ENCODE peak calls at places on chromosomes 3 and 15, in four cellular contexts. M is GM13976, K is AG04450, H is colonic mucosa. T is an unnamed sample.

GRCh38 chr15:40108061-40108854 is 421 bp downstream of the BMF start:
- DNase-seq in M (peak), K (no peak), H (peak), T (no peak)

GRCh38 chr15:85770014-85770721 is 24.6 kb downstream of the KLHL25 start:
- DNase-seq in M (no peak), K (no peak), H (no peak), T (no peak)

GRCh38 chr3:131361464-131362421 is 19.8 kb upstream of the NUDT16 start:
- DNase-seq in M (peak), K (no peak), H (peak), T (peak)

GRCh38 chr3:141427764-141428163 is 59.1 kb upstream of the RASA2 start:
- DNase-seq in M (no peak), K (no peak), H (no peak), T (no peak)

GRCh38 chr3:194339356-194339755 is 11.8 kb downstream of the CPN2 start:
- DNase-seq in M (no peak), K (no peak), H (no peak), T (no peak)

GRCh38 chr3:52028572-52028971 is 27.8 kb downstream of the DUSP7 start:
- DNase-seq in M (no peak), K (no peak), H (no peak), T (no peak)

GRCh38 chr3:14876942-14877341 is 58.2 kb downstream of the FGD5 start:
- DNase-seq in M (no peak), K (no peak), H (peak), T (no peak)

GRCh38 chr15:68434021-68434420 is 2.1 kb upstream of the ITGA11 start:
- DNase-seq in M (no peak), K (no peak), H (peak), T (peak)

GRCh38 chr3:42698911-42699230 is 3.7 kb downstream of the HHATL start:
- DNase-seq in M (peak), K (no peak), H (no peak), T (peak)

GRCh38 chr3:148126962-148127361 is 570.7 kb upstream of the AGTR1 start:
- DNase-seq in M (no peak), K (no peak), H (no peak), T (no peak)

GRCh38 chr3:148131990-148132638 is 565.6 kb upstream of the AGTR1 start:
- DNase-seq in M (no peak), K (no peak), H (no peak), T (no peak)

GRCh38 chr3:148128136-148128535 is 569.6 kb upstream of the AGTR1 start:
- DNase-seq in M (no peak), K (no peak), H (no peak), T (no peak)
- TF ChIP-seq CTCF in M (no peak), K (no peak), H (no peak), T (no peak)

GRCh38 chr3:46898321-46899150 is 21.0 kb downstream of the PTH1R start:
- DNase-seq in M (no peak), K (no peak), H (no peak), T (no peak)

GRCh38 chr3:46896386-46896785 is 18.9 kb downstream of the PTH1R start:
- DNase-seq in M (no peak), K (no peak), H (no peak), T (no peak)

GRCh38 chr3:46897031-46897430 is 19.5 kb downstream of the PTH1R start:
- DNase-seq in M (no peak), K (no peak), H (no peak), T (no peak)

GRCh38 chr3:46899151-46900006 is 21.9 kb downstream of the PTH1R start:
- DNase-seq in M (no peak), K (no peak), H (no peak), T (no peak)

DNA sequence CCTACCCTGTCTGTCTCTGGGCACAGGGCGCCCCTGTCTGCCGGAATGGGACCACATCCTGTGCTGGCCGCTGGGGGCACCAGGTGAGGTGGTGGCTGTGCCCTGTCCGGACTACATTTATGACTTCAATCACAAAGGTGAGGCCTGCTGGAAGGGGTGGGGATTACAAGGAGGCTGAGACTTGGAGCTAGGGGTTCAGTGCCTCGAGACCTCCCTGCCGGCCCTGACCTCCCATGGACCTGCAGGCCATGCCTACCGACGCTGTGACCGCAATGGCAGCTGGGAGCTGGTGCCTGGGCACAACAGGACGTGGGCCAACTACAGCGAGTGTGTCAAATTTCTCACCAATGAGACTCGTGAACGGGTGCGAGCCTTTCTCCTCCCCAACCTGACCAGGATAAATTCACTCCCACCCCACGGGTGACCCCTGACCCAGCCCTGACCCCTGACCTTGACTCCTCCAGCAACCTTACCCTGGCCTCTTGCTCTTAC is 20.4 kb downstream of the PTH1R start:
- DNase-seq in M (no peak), K (no peak), H (no peak), T (no peak)
- TF ChIP-seq CTCF in M (no peak), K (no peak), H (no peak), T (no peak)

DNA sequence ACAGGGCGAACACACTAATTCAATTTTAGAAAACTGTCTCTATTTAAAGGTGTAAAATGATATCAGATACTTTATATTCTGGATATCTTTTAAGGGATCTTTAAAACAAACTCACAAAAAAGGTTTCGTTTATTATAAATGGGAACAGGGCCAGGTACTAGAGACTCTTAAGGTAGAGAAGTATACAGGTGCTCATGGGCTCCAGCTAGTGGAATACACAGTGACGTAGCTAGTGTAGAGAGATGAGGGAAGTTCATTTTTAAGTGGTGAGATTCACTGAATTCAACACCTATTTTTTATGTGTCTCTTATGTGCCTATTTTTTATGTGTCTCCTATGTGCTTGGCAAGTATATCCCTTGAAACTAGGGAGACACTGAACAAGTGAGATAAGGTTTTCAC is 132.7 kb upstream of the FAM3D start:
- DNase-seq in M (no peak), K (no peak), H (no peak), T (no peak)
- TF ChIP-seq CTCF in M (no peak), K (no peak), H (no peak), T (no peak)

GRCh38 chr3:38454179-38454883 is 641 bp downstream of the ACVR2B start:
- DNase-seq in M (peak), K (no peak), H (peak), T (no peak)
- TF ChIP-seq CTCF in M (no peak), K (no peak), H (no peak), T (no peak)

DNA sequence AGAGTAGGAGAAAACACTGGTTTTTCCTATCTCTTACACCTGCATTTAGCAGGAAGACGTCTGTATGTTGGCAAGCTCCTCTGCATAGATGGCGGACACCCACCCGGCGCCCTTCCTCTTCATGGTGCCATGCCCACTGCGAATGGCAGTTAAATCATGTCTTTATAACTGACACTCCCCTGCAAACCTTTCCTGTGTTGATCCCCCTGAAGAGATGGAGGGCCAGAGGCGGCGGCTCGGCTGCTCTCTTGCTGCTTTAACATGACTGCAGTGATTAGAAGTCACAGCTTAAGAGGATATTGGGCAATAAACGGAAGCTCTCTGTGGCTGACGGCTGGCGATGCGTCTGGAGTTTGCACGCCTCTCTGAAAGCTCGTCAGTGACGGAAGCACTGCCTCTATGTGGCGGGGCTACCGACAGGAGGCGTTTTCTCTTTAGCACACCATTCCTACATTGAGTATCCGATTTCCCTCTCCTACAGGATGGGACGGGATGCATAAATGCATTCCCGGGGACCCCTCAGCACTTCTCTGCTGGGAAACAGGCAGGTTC is 25.5 kb upstream of the SNRPA1 start:
- DNase-seq in M (peak), K (no peak), H (no peak), T (no peak)
- TF ChIP-seq CTCF in M (peak), K (peak), H (no peak), T (peak)

GRCh38 chr15:63146684-63147083 is 10.6 kb downstream of the RPS27L start:
- DNase-seq in M (no peak), K (no peak), H (no peak), T (no peak)
- TF ChIP-seq CTCF in M (no peak), K (peak), H (no peak), T (no peak)

GRCh38 chr3:5232570-5232969 is 45.1 kb downstream of the EDEM1 start:
- DNase-seq in M (no peak), K (no peak), H (no peak), T (no peak)
- TF ChIP-seq CTCF in M (peak), K (peak), H (no peak), T (no peak)

GRCh38 chr3:79737530-79737929 is 30.3 kb downstream of the ROBO1 start:
- DNase-seq in M (no peak), K (no peak), H (no peak), T (no peak)
- TF ChIP-seq CTCF in M (no peak), K (no peak), H (no peak), T (no peak)